ENCODE peak calls at places on chromosome 22, in eight cellular contexts. E is NCI-H748 treated with DMSO at 0.1 percent for 48 hours, X is choroid plexus epithelial cell, F is GM13977, N is head of caudate nucleus, S is memory B cell, T is frontal cortex, C is AG10803. H is an unnamed sample.

GRCh38 chr22:21103633-21104032 is 57.9 kb downstream of the LRRC74B start:
- DNase-seq in S (no peak), E (no peak), T (no peak), X (no peak), F (no peak), N (no peak), C (no peak), H (no peak)

GRCh38 chr22:35457729-35458546 is 58.0 kb downstream of the MCM5 start:
- DNase-seq in E (no peak), C (no peak), N (peak), S (no peak), F (no peak), T (no peak), X (no peak), H (no peak)

GRCh38 chr22:23375031-23375827 is 194.9 kb downstream of the BCR start:
- DNase-seq in T (no peak), N (no peak), C (no peak), E (no peak), F (no peak), S (no peak), X (no peak), H (no peak)

GRCh38 chr22:32839776-32840571 is 38.5 kb downstream of the TIMP3 start:
- DNase-seq in C (no peak), X (peak), S (no peak), F (no peak), E (no peak), T (no peak), N (no peak), H (no peak)

GRCh38 chr22:31133911-31134310 is 6.4 kb downstream of the PLA2G3 start:
- DNase-seq in S (no peak), F (peak), N (no peak), T (peak), E (no peak), X (no peak), C (no peak), H (no peak)

GRCh38 chr22:40588726-40589125 is 47.8 kb downstream of the MRTFA start:
- DNase-seq in N (no peak), T (no peak), X (peak), E (no peak), C (peak), S (no peak), F (no peak), H (no peak)

GRCh38 chr22:30903876-30904460 is 64.6 kb downstream of the MORC2 start:
- DNase-seq in N (no peak), X (no peak), T (no peak), S (no peak), E (no peak), C (no peak), F (no peak), H (no peak)

GRCh38 chr22:42805016-42805997 is 51.8 kb downstream of the ARFGAP3 start:
- DNase-seq in S (no peak), X (peak), F (no peak), E (peak), T (no peak), N (no peak), C (no peak), H (peak)

GRCh38 chr22:27574651-27575050 is 226.9 kb downstream of the MN1 start:
- DNase-seq in T (no peak), X (no peak), C (no peak), E (no peak), N (no peak), F (no peak), S (no peak), H (no peak)

GRCh38 chr22:30968015-30968923 is at the start of gene MORC2:
- DNase-seq in F (no peak), E (peak), T (no peak), N (no peak), C (no peak), X (peak), S (no peak), H (peak)

GRCh38 chr22:40420341-40421081 is 50.1 kb downstream of the SGSM3 start:
- DNase-seq in C (no peak), F (no peak), T (no peak), S (no peak), E (no peak), N (no peak), X (no peak), H (no peak)

GRCh38 chr22:39101226-39101625 is 4.2 kb downstream of the APOBEC3H start:
- DNase-seq in N (no peak), X (no peak), S (no peak), E (no peak), T (no peak), C (no peak), F (peak), H (no peak)

GRCh38 chr22:22748297-22748743 is 103.9 kb downstream of the GGTLC2 start:
- DNase-seq in S (no peak), C (peak), X (peak), F (no peak), N (peak), E (no peak), T (peak), H (no peak)

GRCh38 chr22:27483095-27483798 is 318.3 kb downstream of the MN1 start:
- DNase-seq in F (no peak), C (no peak), E (no peak), N (no peak), S (no peak), T (no peak), X (no peak), H (no peak)

GRCh38 chr22:39240841-39241631 is 3.7 kb downstream of the PDGFB start:
- DNase-seq in S (no peak), C (peak), N (no peak), F (no peak), T (no peak), X (peak), E (no peak), H (no peak)

GRCh38 chr22:48740731-48741405 is 1086.8 kb downstream of the BRD1 start:
- DNase-seq in E (no peak), F (no peak), S (no peak), C (no peak), X (no peak), N (no peak), T (no peak), H (no peak)

GRCh38 chr22:46931414-46931813 is 169.0 kb downstream of the TBC1D22A start:
- DNase-seq in X (peak), E (no peak), T (no peak), N (no peak), S (no peak), C (peak), F (no peak), H (no peak)

GRCh38 chr22:41487037-41487963 is 18.4 kb downstream of the ACO2 start:
- DNase-seq in S (no peak), X (no peak), N (no peak), T (no peak), C (no peak), E (no peak), F (no peak), H (no peak)

GRCh38 chr22:41000941-41001721 is 50.0 kb downstream of the RBX1 start:
- DNase-seq in E (no peak), C (no peak), X (no peak), T (no peak), F (no peak), N (no peak), S (no peak), H (no peak)

GRCh38 chr22:45144928-45145327 is 18.8 kb upstream of the NUP50 start:
- DNase-seq in T (no peak), C (no peak), F (no peak), N (no peak), S (no peak), X (no peak), E (no peak), H (no peak)

GRCh38 chr22:43859176-43859575 is 3.1 kb downstream of the SULT4A1 start:
- DNase-seq in X (no peak), E (no peak), F (no peak), N (no peak), C (no peak), T (no peak), S (no peak), H (no peak)

GRCh38 chr22:28034760-28035401 is 115.8 kb upstream of the PITPNB start:
- DNase-seq in X (peak), C (peak), N (peak), T (no peak), F (no peak), E (no peak), S (peak), H (peak)

GRCh38 chr22:36934153-36934939 is 20.9 kb downstream of the CSF2RB start:
- DNase-seq in E (no peak), T (no peak), X (no peak), S (no peak), C (no peak), N (no peak), F (no peak), H (no peak)

GRCh38 chr22:20015971-20016733 is 471 bp downstream of the ARVCF start:
- DNase-seq in N (no peak), E (no peak), X (no peak), S (peak), F (no peak), C (no peak), T (no peak), H (peak)

GRCh38 chr22:33909075-33909458 is 11.2 kb downstream of the LARGE1 start:
- DNase-seq in X (peak), F (no peak), N (no peak), S (no peak), C (peak), E (no peak), T (no peak), H (no peak)

GRCh38 chr22:37896181-37896592 is 9.9 kb upstream of the MICALL1 start:
- DNase-seq in F (peak), C (no peak), S (no peak), X (peak), T (no peak), E (no peak), N (no peak), H (no peak)

GRCh38 chr22:44184006-44184405 is 3.3 kb downstream of the PARVG start:
- DNase-seq in X (peak), T (no peak), F (no peak), N (no peak), E (no peak), C (no peak), S (no peak), H (no peak)

GRCh38 chr22:46099740-46100139 is 50.6 kb upstream of the PPARA start:
- DNase-seq in T (no peak), S (no peak), X (no peak), C (no peak), E (no peak), N (no peak), F (no peak), H (no peak)

GRCh38 chr22:27810566-27810965 is 9.0 kb upstream of the MN1 start:
- DNase-seq in C (peak), S (no peak), E (no peak), F (no peak), N (no peak), T (no peak), X (peak), H (no peak)

GRCh38 chr22:37416806-37417205 is 10.5 kb downstream of the ELFN2 start:
- DNase-seq in N (peak), F (no peak), X (no peak), T (no peak), E (no peak), C (no peak), S (no peak), H (no peak)

GRCh38 chr22:18113680-18114394 is 3.2 kb downstream of the TUBA8 start:
- DNase-seq in T (no peak), X (no peak), N (no peak), S (no peak), E (no peak), C (no peak), F (no peak), H (no peak)

GRCh38 chr22:41350087-41350486 is 31.7 kb upstream of the TEF start:
- DNase-seq in C (peak), N (no peak), E (no peak), S (no peak), X (peak), F (no peak), T (no peak), H (no peak)

GRCh38 chr22:41480397-41480735 is 11.4 kb downstream of the ACO2 start:
- DNase-seq in N (peak), C (peak), X (peak), E (no peak), F (no peak), T (no peak), S (no peak), H (no peak)

GRCh38 chr22:42645341-42645937 is 3.8 kb downstream of the CYB5R3 start:
- DNase-seq in C (no peak), E (no peak), N (no peak), S (no peak), X (no peak), T (peak), F (no peak), H (peak)

GRCh38 chr22:43202326-43202725 is 15.4 kb upstream of the TTLL12 start:
- DNase-seq in X (no peak), T (no peak), F (no peak), E (no peak), N (no peak), S (no peak), C (no peak), H (no peak)

GRCh38 chr22:48739348-48740085 is 1088.2 kb downstream of the BRD1 start:
- DNase-seq in N (no peak), S (no peak), X (no peak), F (no peak), C (no peak), E (no peak), T (no peak), H (no peak)

GRCh38 chr22:48745842-48746788 is 1081.6 kb downstream of the BRD1 start:
- DNase-seq in F (no peak), S (no peak), T (no peak), N (no peak), X (no peak), C (no peak), E (no peak), H (no peak)